ENCODE peak calls at places on chromosome 16, in four cellular contexts. One of them, this sample, is unnamed.

GRCh38 chr16:84524346-84524920 is 20.0 kb upstream of the MEAK7 start:
- DNase-seq in colonic mucosa: no peak
- DNase-seq in tibial artery: no peak
- DNase-seq in foreskin keratinocyte: no peak
- DNase-seq in this sample: no peak

GRCh38 chr16:86414991-86415740 is 95.2 kb upstream of the FOXF1 start:
- DNase-seq in colonic mucosa: no peak
- DNase-seq in tibial artery: no peak
- DNase-seq in foreskin keratinocyte: no peak
- DNase-seq in this sample: no peak

GRCh38 chr16:17205279-17206139 is 265.3 kb downstream of the XYLT1 start:
- DNase-seq in colonic mucosa: no peak
- DNase-seq in tibial artery: no peak
- DNase-seq in foreskin keratinocyte: no peak
- DNase-seq in this sample: no peak

GRCh38 chr16:53881371-53881770 is 177.4 kb downstream of the FTO start:
- DNase-seq in colonic mucosa: no peak
- DNase-seq in tibial artery: no peak
- DNase-seq in foreskin keratinocyte: peak; percentile 94
- DNase-seq in this sample: peak; percentile 48

GRCh38 chr16:46730126-46730525 is 18.0 kb downstream of the MYLK3 start:
- DNase-seq in colonic mucosa: no peak
- DNase-seq in tibial artery: no peak
- DNase-seq in foreskin keratinocyte: no peak
- DNase-seq in this sample: no peak

GRCh38 chr16:69073181-69073669 is 32.2 kb upstream of the HAS3 start:
- DNase-seq in colonic mucosa: no peak
- DNase-seq in tibial artery: no peak
- DNase-seq in foreskin keratinocyte: peak; percentile 99
- DNase-seq in this sample: peak; percentile 88

GRCh38 chr16:84633622-84634021 is 14.7 kb upstream of the KLHL36 start:
- DNase-seq in colonic mucosa: no peak
- DNase-seq in tibial artery: peak; percentile 92
- DNase-seq in foreskin keratinocyte: no peak
- DNase-seq in this sample: no peak

GRCh38 chr16:59865071-59865671 is 1131.1 kb upstream of the GOT2 start:
- DNase-seq in colonic mucosa: no peak
- DNase-seq in tibial artery: no peak
- DNase-seq in foreskin keratinocyte: no peak
- DNase-seq in this sample: no peak

GRCh38 chr16:495127-495748 is 32.3 kb upstream of the CAPN15 start:
- DNase-seq in colonic mucosa: no peak
- DNase-seq in tibial artery: no peak
- DNase-seq in foreskin keratinocyte: peak; percentile 28
- DNase-seq in this sample: peak; percentile 26

GRCh38 chr16:65121870-65122723 is at the start of gene CDH11:
- DNase-seq in colonic mucosa: peak; percentile 37
- DNase-seq in tibial artery: peak; percentile 55
- DNase-seq in foreskin keratinocyte: peak; percentile 70
- DNase-seq in this sample: peak; percentile 50

GRCh38 chr16:66927012-66927436 is 1.7 kb upstream of the RRAD start:
- DNase-seq in colonic mucosa: no peak
- DNase-seq in tibial artery: no peak
- DNase-seq in foreskin keratinocyte: peak; percentile 73
- DNase-seq in this sample: peak; percentile 61

GRCh38 chr16:66930189-66930588 is 4.0 kb downstream of the CIAO2B start:
- DNase-seq in colonic mucosa: peak; percentile 56
- DNase-seq in tibial artery: no peak
- DNase-seq in foreskin keratinocyte: peak; percentile 32
- DNase-seq in this sample: no peak

GRCh38 chr16:66926171-66926570 is 836 bp upstream of the RRAD start:
- DNase-seq in colonic mucosa: no peak
- DNase-seq in tibial artery: peak; percentile 63
- DNase-seq in foreskin keratinocyte: no peak
- DNase-seq in this sample: no peak

GRCh38 chr16:66927918-66928649 is 2.7 kb upstream of the RRAD start:
- DNase-seq in colonic mucosa: no peak
- DNase-seq in tibial artery: no peak
- DNase-seq in foreskin keratinocyte: peak; percentile 71
- DNase-seq in this sample: peak; percentile 61

DNA sequence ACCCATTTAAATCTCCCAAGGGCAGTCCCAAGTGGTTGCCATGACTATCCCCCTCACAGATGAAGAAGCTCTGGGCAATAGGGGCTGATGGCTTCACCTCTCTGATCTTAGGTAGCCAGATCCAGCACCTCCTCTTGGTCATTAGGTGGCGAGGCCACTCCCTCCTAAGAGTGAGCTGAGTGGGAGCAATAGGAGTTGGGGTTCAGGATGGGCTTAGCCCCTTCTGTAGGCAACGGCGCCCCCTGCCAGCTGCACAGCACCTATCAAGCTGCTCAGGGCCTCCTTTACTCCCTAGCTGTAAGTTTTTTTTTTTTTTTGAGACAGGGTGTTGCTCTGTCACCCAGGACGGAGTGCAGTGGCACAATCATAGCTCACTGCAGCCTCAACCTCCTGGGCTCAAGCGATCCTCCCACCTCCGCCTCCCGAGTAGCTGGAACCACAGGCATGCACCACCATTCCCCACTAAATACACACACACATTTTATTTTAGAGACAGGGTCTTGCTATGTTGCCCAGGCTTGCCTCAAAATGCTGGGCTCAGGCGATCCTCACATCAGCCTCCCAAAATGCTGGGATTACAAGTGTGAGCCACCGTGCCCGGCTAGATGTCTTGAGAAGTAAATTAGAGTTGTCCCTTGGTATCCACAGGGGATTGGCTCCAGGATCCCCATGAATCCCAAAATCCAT is 3.5 kb upstream of the RRAD start:
- DNase-seq in colonic mucosa: no peak
- DNase-seq in tibial artery: no peak
- DNase-seq in foreskin keratinocyte: peak; percentile 21
- DNase-seq in this sample: no peak
- TF ChIP-seq CTCF in colonic mucosa: peak; percentile 17
- TF ChIP-seq CTCF in tibial artery: no peak
- TF ChIP-seq CTCF in foreskin keratinocyte: peak; percentile 59
- TF ChIP-seq CTCF in this sample: no peak

GRCh38 chr16:23432176-23433128 is 20.5 kb downstream of the COG7 start:
- DNase-seq in colonic mucosa: no peak
- DNase-seq in tibial artery: no peak
- DNase-seq in foreskin keratinocyte: no peak
- DNase-seq in this sample: no peak
- H3K27ac ChIP-seq in colonic mucosa: peak overlapping the region; percentile 71
- H3K27ac ChIP-seq in tibial artery: no peak overlapping the region
- H3K27ac ChIP-seq in foreskin keratinocyte: no peak overlapping the region
- H3K27ac ChIP-seq in this sample: no peak overlapping the region

GRCh38 chr16:50368410-50369132 is at the start of gene BRD7:
- DNase-seq in colonic mucosa: peak; percentile 48
- DNase-seq in tibial artery: peak; percentile 33
- DNase-seq in foreskin keratinocyte: no peak
- DNase-seq in this sample: peak; percentile 77
- TF ChIP-seq CTCF in colonic mucosa: no peak
- TF ChIP-seq CTCF in tibial artery: peak; percentile 73
- TF ChIP-seq CTCF in foreskin keratinocyte: peak; percentile 47
- TF ChIP-seq CTCF in this sample: peak; percentile 79

GRCh38 chr16:29900888-29901606 is 759 bp downstream of the ASPHD1 start:
- DNase-seq in colonic mucosa: no peak
- DNase-seq in tibial artery: no peak
- DNase-seq in foreskin keratinocyte: no peak
- DNase-seq in this sample: no peak
- H3K27ac ChIP-seq in colonic mucosa: no peak overlapping the region
- H3K27ac ChIP-seq in tibial artery: no peak overlapping the region
- H3K27ac ChIP-seq in foreskin keratinocyte: no peak overlapping the region
- H3K27ac ChIP-seq in this sample: peak overlapping the region; percentile 80

GRCh38 chr16:75063549-75064082 is 53.0 kb downstream of the LDHD start:
- DNase-seq in colonic mucosa: no peak
- DNase-seq in tibial artery: no peak
- DNase-seq in foreskin keratinocyte: no peak
- DNase-seq in this sample: no peak
- TF ChIP-seq CTCF in colonic mucosa: no peak
- TF ChIP-seq CTCF in tibial artery: no peak
- TF ChIP-seq CTCF in foreskin keratinocyte: no peak
- TF ChIP-seq CTCF in this sample: no peak

DNA sequence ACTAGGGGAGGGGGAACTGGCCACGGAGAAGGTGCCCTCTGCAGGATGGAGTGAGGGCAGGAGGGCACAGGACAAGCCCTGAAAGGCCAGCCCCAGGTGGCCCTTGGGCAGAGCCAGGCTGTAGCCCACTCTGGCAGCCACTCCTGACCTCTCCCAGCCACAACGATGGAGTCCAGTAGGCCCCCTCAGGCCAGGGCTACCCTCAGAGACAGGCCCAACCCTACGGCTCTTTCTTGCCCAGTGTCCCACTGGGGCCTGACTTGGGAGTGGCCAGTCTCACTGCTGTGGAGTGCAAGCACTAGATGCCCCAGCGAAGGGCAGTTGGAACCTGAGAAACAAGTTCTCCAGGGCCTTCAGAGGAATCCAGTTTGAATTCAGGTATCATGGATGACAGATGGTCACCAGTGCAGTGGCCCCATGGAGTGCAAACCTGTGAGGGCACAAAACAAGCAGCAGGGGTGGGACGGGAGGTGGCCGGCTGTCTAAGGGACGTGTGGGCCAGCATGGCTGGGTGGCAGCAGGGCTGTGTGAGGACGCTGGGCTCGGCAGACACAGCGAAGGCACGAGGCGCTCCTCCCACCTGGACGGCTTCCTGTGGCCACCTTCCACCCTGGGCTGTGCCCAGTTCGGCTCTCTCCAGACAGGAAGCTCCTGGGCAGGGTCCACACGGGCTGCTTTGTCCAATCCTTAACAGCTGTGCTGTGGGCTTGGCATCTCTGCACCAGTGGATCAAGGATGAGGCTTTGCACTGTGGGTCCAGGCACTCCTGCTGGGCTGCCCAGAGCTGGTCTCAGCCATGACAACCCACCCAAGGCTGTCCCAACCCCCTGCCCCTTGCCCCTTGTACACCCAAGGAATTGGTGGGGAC is 72.1 kb downstream of the AMFR start:
- DNase-seq in colonic mucosa: no peak
- DNase-seq in tibial artery: peak; percentile 16
- DNase-seq in foreskin keratinocyte: no peak
- DNase-seq in this sample: no peak
- H3K27ac ChIP-seq in colonic mucosa: no peak overlapping the region
- H3K27ac ChIP-seq in tibial artery: no peak overlapping the region
- H3K27ac ChIP-seq in foreskin keratinocyte: no peak overlapping the region
- H3K27ac ChIP-seq in this sample: no peak overlapping the region

This sample was measured in RWPE1.